ENCODE peak calls at places on chromosome 1, in four cellular contexts. D is endothelial cell of umbilical vein, O is body of pancreas, S is adrenal gland. H is an unnamed sample.
A peak's percentile ranks its signal among the peaks of the same experiment; 100 is the strongest.

GRCh38 chr1:109268431-109269211 is 14.3 kb downstream of the PSRC1 start:
- DNase-seq in D (no peak), O (no peak), S (no peak), H (peak; percentile 69)

GRCh38 chr1:18926315-18927081 is 24.1 kb upstream of the ALDH4A1 start:
- DNase-seq in D (peak; percentile 95), O (no peak), S (peak; percentile 87), H (peak; percentile 92)

GRCh38 chr1:204356997-204357396 is 2.7 kb downstream of the PLEKHA6 start:
- DNase-seq in D (no peak), O (no peak), S (no peak), H (no peak)

GRCh38 chr1:112713466-112714312 is 1.4 kb downstream of the PPM1J start:
- DNase-seq in D (no peak), O (peak; percentile 77), S (no peak), H (peak; percentile 82)

GRCh38 chr1:162087118-162087517 is 17.6 kb downstream of the NOS1AP start:
- DNase-seq in D (peak; percentile 22), O (no peak), S (no peak), H (no peak)

GRCh38 chr1:78619803-78620579 is at the start of gene IFI44L:
- DNase-seq in D (peak; percentile 80), O (peak; percentile 38), S (peak; percentile 87), H (peak; percentile 32)

GRCh38 chr1:156616463-156616862 is 2.8 kb upstream of the HAPLN2 start:
- DNase-seq in D (peak; percentile 64), O (no peak), S (peak; percentile 90), H (no peak)

GRCh38 chr1:55951291-55951690 is 628.1 kb downstream of the PLPP3 start:
- DNase-seq in D (no peak), O (no peak), S (no peak), H (no peak)

GRCh38 chr1:44714532-44714931 is 16.4 kb downstream of the RNU5D-1 start:
- DNase-seq in D (no peak), O (no peak), S (no peak), H (peak; percentile 64)

GRCh38 chr1:234538062-234538731 is 59.2 kb upstream of the TARBP1 start:
- DNase-seq in D (no peak), O (peak; percentile 69), S (no peak), H (peak; percentile 44)
- TF ChIP-seq POLR2A in D (no peak), O (no peak), S (no peak), H (no peak)

GRCh38 chr1:40421694-40422384 is 28.4 kb upstream of the ZFP69B start:
- DNase-seq in D (no peak), O (no peak), S (no peak), H (no peak)
- H3K27ac ChIP-seq in D (no peak overlapping the region), O (no peak overlapping the region), S (no peak overlapping the region), H (peak overlapping the region; percentile 61)

GRCh38 chr1:17053685-17054410 is at the start of gene SDHB:
- DNase-seq in D (peak; percentile 100), O (peak; percentile 99), S (peak; percentile 99), H (peak; percentile 100)

GRCh38 chr1:17053071-17053684 is 654 bp downstream of the SDHB start:
- DNase-seq in D (peak; percentile 24), O (peak; percentile 29), S (no peak), H (no peak)

GRCh38 chr1:17056586-17056985 is 2.8 kb upstream of the SDHB start:
- DNase-seq in D (no peak), O (no peak), S (peak; percentile 33), H (no peak)

GRCh38 chr1:17059391-17060128 is 5.7 kb upstream of the SDHB start:
- DNase-seq in D (peak; percentile 61), O (peak; percentile 84), S (peak; percentile 82), H (peak; percentile 89)

DNA sequence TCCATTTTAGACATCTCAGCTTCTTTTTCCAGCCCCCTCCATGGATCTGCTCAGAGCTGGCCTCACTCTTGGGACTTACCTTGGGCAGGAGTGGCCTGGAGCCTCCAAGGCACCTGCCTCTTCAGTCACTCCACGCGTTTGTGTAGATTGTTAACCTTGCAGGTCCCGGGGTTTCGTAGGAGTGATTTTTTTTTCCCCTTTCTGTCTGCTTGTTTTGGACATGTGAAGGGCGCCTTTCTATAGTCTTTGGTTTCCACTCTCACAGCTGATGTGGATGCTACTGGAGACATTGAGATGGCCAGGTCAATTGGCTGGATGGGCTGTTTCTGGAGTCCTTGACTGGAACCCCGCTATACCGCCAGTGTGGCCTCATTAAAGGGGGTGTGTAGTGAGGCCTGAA is 2.0 kb upstream of the SDHB start:
- DNase-seq in D (no peak), O (no peak), S (peak; percentile 50), H (no peak)
- TF ChIP-seq POLR2A in D (no peak), O (no peak), S (no peak), H (no peak)

DNA sequence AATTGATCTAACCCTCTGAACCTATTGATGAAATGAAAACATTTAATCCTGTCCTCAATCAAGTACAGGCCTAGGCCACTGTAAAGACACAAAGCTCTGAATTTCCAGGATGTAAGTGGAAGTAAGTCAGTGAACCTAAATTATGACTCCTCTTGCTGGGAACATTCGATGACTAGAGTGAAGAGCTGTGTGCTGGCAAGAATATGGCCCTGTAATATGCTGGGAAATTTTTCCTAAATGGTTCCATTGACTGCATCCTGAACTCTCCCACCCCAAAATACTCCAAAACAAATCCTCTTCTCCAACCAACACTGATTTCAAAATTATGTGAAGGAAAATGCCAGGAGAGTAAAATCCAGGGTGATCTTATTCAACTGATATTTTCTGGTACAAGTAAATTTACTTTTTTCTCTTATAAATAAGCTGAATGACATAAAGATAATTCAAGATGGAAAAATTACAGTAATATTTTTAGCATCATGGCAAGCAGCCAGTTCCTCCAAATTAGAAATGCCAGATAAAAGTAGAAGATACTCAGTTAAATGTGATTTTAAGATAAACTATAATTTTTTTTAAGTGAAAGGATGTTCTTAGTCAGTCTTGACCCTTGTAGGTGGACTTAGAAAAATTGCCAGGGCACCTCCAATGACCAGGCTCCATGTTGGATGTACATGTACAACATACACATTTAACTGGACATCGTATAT is 269.4 kb downstream of the PTGER3 start:
- DNase-seq in D (no peak), O (no peak), S (no peak), H (no peak)
- H3K27ac ChIP-seq in D (no peak overlapping the region), O (no peak overlapping the region), S (no peak overlapping the region), H (no peak overlapping the region)

GRCh38 chr1:202505356-202505755 is 156.9 kb downstream of the PPP1R12B start:
- DNase-seq in D (peak; percentile 30), O (no peak), S (no peak), H (no peak)
- TF ChIP-seq POLR2A in D (no peak), O (no peak), S (no peak), H (no peak)